ENCODE peak calls at places on chromosomes 7 and 10, in nine cellular contexts. One of them, this sample, is unnamed.

GRCh38 chr7:137488038-137488437 is 144.5 kb upstream of the PTN start:
- DNase-seq in choroid plexus epithelial cell: peak; percentile 47
- DNase-seq in GM10248: no peak
- DNase-seq in PC-3: no peak
- DNase-seq in endothelial cell: no peak
- DNase-seq in heart left ventricle: no peak
- DNase-seq in HFF-Myc: no peak
- DNase-seq in RWPE1: no peak
- DNase-seq in vagina: no peak
- DNase-seq in this sample: no peak

GRCh38 chr10:120495226-120495625 is 38.2 kb downstream of the PLPP4 start:
- DNase-seq in choroid plexus epithelial cell: peak; percentile 45
- DNase-seq in GM10248: no peak
- DNase-seq in PC-3: no peak
- DNase-seq in endothelial cell: no peak
- DNase-seq in heart left ventricle: no peak
- DNase-seq in HFF-Myc: no peak
- DNase-seq in RWPE1: no peak
- DNase-seq in vagina: peak; percentile 55
- DNase-seq in this sample: no peak

GRCh38 chr10:76305930-76306612 is 874.6 kb downstream of the LRMDA start:
- DNase-seq in choroid plexus epithelial cell: no peak
- DNase-seq in GM10248: no peak
- DNase-seq in PC-3: no peak
- DNase-seq in endothelial cell: no peak
- DNase-seq in heart left ventricle: no peak
- DNase-seq in HFF-Myc: no peak
- DNase-seq in RWPE1: no peak
- DNase-seq in vagina: no peak
- DNase-seq in this sample: no peak

GRCh38 chr7:134643131-134643530 is 3.5 kb upstream of the BPGM start:
- DNase-seq in choroid plexus epithelial cell: no peak
- DNase-seq in GM10248: no peak
- DNase-seq in PC-3: peak; percentile 27
- DNase-seq in endothelial cell: no peak
- DNase-seq in heart left ventricle: no peak
- DNase-seq in HFF-Myc: no peak
- DNase-seq in RWPE1: no peak
- DNase-seq in vagina: no peak
- DNase-seq in this sample: no peak

GRCh38 chr10:5440206-5440605 is 27.8 kb downstream of the NET1 start:
- DNase-seq in choroid plexus epithelial cell: no peak
- DNase-seq in GM10248: no peak
- DNase-seq in PC-3: no peak
- DNase-seq in endothelial cell: no peak
- DNase-seq in heart left ventricle: no peak
- DNase-seq in HFF-Myc: no peak
- DNase-seq in RWPE1: no peak
- DNase-seq in vagina: no peak
- DNase-seq in this sample: no peak

GRCh38 chr7:151599401-151600227 is 79.9 kb upstream of the RHEB start:
- DNase-seq in choroid plexus epithelial cell: peak; percentile 96
- DNase-seq in GM10248: no peak
- DNase-seq in PC-3: peak; percentile 87
- DNase-seq in endothelial cell: no peak
- DNase-seq in heart left ventricle: no peak
- DNase-seq in HFF-Myc: peak; percentile 77
- DNase-seq in RWPE1: peak; percentile 84
- DNase-seq in vagina: peak; percentile 89
- DNase-seq in this sample: peak; percentile 73

GRCh38 chr10:111123883-111124282 is 47.1 kb downstream of the ADRA2A start:
- DNase-seq in choroid plexus epithelial cell: no peak
- DNase-seq in GM10248: no peak
- DNase-seq in PC-3: no peak
- DNase-seq in endothelial cell: no peak
- DNase-seq in heart left ventricle: no peak
- DNase-seq in HFF-Myc: no peak
- DNase-seq in RWPE1: no peak
- DNase-seq in vagina: peak; percentile 58
- DNase-seq in this sample: no peak

GRCh38 chr7:105027176-105027853 is 13.3 kb downstream of the KMT2E start:
- DNase-seq in choroid plexus epithelial cell: no peak
- DNase-seq in GM10248: no peak
- DNase-seq in PC-3: no peak
- DNase-seq in endothelial cell: no peak
- DNase-seq in heart left ventricle: no peak
- DNase-seq in HFF-Myc: no peak
- DNase-seq in RWPE1: no peak
- DNase-seq in vagina: no peak
- DNase-seq in this sample: no peak

GRCh38 chr10:126264089-126265018 is 123.9 kb downstream of the ADAM12 start:
- DNase-seq in choroid plexus epithelial cell: peak; percentile 45
- DNase-seq in GM10248: no peak
- DNase-seq in PC-3: no peak
- DNase-seq in endothelial cell: no peak
- DNase-seq in heart left ventricle: no peak
- DNase-seq in HFF-Myc: no peak
- DNase-seq in RWPE1: no peak
- DNase-seq in vagina: no peak
- DNase-seq in this sample: no peak

GRCh38 chr10:80485410-80486135 is 31.5 kb downstream of the TSPAN14 start:
- DNase-seq in choroid plexus epithelial cell: no peak
- DNase-seq in GM10248: no peak
- DNase-seq in PC-3: no peak
- DNase-seq in endothelial cell: no peak
- DNase-seq in heart left ventricle: no peak
- DNase-seq in HFF-Myc: no peak
- DNase-seq in RWPE1: no peak
- DNase-seq in vagina: no peak
- DNase-seq in this sample: no peak

GRCh38 chr7:81499262-81500116 is 270.4 kb downstream of the HGF start:
- DNase-seq in choroid plexus epithelial cell: peak; percentile 93
- DNase-seq in GM10248: peak; percentile 21
- DNase-seq in PC-3: peak; percentile 84
- DNase-seq in endothelial cell: peak; percentile 31
- DNase-seq in heart left ventricle: no peak
- DNase-seq in HFF-Myc: peak; percentile 91
- DNase-seq in RWPE1: peak; percentile 42
- DNase-seq in vagina: no peak
- DNase-seq in this sample: peak; percentile 85

GRCh38 chr7:27901028-27901760 is 161.2 kb downstream of the TAX1BP1 start:
- DNase-seq in choroid plexus epithelial cell: peak; percentile 84
- DNase-seq in GM10248: peak; percentile 59
- DNase-seq in PC-3: peak; percentile 28
- DNase-seq in endothelial cell: no peak
- DNase-seq in heart left ventricle: no peak
- DNase-seq in HFF-Myc: no peak
- DNase-seq in RWPE1: no peak
- DNase-seq in vagina: no peak
- DNase-seq in this sample: no peak

GRCh38 chr7:149252378-149252777 is 9.6 kb upstream of the ZNF783 start:
- DNase-seq in choroid plexus epithelial cell: no peak
- DNase-seq in GM10248: no peak
- DNase-seq in PC-3: no peak
- DNase-seq in endothelial cell: no peak
- DNase-seq in heart left ventricle: no peak
- DNase-seq in HFF-Myc: no peak
- DNase-seq in RWPE1: no peak
- DNase-seq in vagina: no peak
- DNase-seq in this sample: no peak

GRCh38 chr10:103076996-103077395 is 116.1 kb downstream of the NT5C2 start:
- DNase-seq in choroid plexus epithelial cell: no peak
- DNase-seq in GM10248: no peak
- DNase-seq in PC-3: no peak
- DNase-seq in endothelial cell: no peak
- DNase-seq in heart left ventricle: no peak
- DNase-seq in HFF-Myc: no peak
- DNase-seq in RWPE1: no peak
- DNase-seq in vagina: no peak
- DNase-seq in this sample: no peak
- TF ChIP-seq CTCF in choroid plexus epithelial cell: no peak
- TF ChIP-seq CTCF in GM10248: no peak
- TF ChIP-seq CTCF in PC-3: no peak
- TF ChIP-seq CTCF in endothelial cell: no peak
- TF ChIP-seq CTCF in heart left ventricle: no peak
- TF ChIP-seq CTCF in HFF-Myc: no peak
- TF ChIP-seq CTCF in RWPE1: no peak
- TF ChIP-seq CTCF in vagina: no peak
- TF ChIP-seq CTCF in this sample: no peak

GRCh38 chr7:5824297-5824610 is 42.8 kb upstream of the RNF216 start:
- DNase-seq in choroid plexus epithelial cell: no peak
- DNase-seq in GM10248: peak; percentile 15
- DNase-seq in PC-3: no peak
- DNase-seq in endothelial cell: no peak
- DNase-seq in heart left ventricle: no peak
- DNase-seq in HFF-Myc: no peak
- DNase-seq in RWPE1: no peak
- DNase-seq in vagina: no peak
- DNase-seq in this sample: no peak

GRCh38 chr7:5831196-5831595 is 49.4 kb upstream of the OCM start:
- DNase-seq in choroid plexus epithelial cell: peak; percentile 60
- DNase-seq in GM10248: no peak
- DNase-seq in PC-3: no peak
- DNase-seq in endothelial cell: no peak
- DNase-seq in heart left ventricle: no peak
- DNase-seq in HFF-Myc: peak; percentile 1
- DNase-seq in RWPE1: no peak
- DNase-seq in vagina: no peak
- DNase-seq in this sample: no peak

GRCh38 chr7:5822742-5823503 is 41.5 kb upstream of the RNF216 start:
- DNase-seq in choroid plexus epithelial cell: peak; percentile 91
- DNase-seq in GM10248: peak; percentile 96
- DNase-seq in PC-3: peak; percentile 91
- DNase-seq in endothelial cell: peak; percentile 87
- DNase-seq in heart left ventricle: peak; percentile 98
- DNase-seq in HFF-Myc: peak; percentile 75
- DNase-seq in RWPE1: peak; percentile 97
- DNase-seq in vagina: peak; percentile 97
- DNase-seq in this sample: peak; percentile 90

DNA sequence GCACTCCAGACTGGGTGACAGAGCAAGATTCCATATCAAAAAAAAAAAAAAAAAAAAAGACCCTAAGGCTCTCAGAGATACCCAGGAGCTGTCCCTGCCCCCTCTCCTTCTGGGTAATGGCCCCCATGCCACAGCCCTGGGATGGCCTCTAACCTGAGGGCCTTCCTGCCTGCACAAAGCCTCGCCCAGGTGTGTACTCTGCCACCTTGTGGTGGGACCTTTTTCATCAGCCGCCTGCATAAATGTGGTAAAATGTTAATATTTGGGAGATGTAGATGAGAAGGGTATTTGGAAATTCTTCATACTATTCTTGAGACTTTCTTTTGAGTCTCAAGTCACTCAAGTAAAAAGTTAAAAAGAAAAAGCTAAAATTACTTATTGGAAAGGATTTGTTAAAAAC is 46.3 kb upstream of the RNF216 start:
- DNase-seq in choroid plexus epithelial cell: peak; percentile 19
- DNase-seq in GM10248: peak; percentile 25
- DNase-seq in PC-3: peak; percentile 31
- DNase-seq in endothelial cell: peak; percentile 43
- DNase-seq in heart left ventricle: no peak
- DNase-seq in HFF-Myc: no peak
- DNase-seq in RWPE1: no peak
- DNase-seq in vagina: no peak
- DNase-seq in this sample: no peak
- TF ChIP-seq CTCF in choroid plexus epithelial cell: peak; percentile 70
- TF ChIP-seq CTCF in GM10248: peak; percentile 62
- TF ChIP-seq CTCF in PC-3: peak; percentile 63
- TF ChIP-seq CTCF in endothelial cell: peak; percentile 69
- TF ChIP-seq CTCF in heart left ventricle: peak; percentile 25
- TF ChIP-seq CTCF in HFF-Myc: peak; percentile 51
- TF ChIP-seq CTCF in RWPE1: peak; percentile 63
- TF ChIP-seq CTCF in vagina: no peak
- TF ChIP-seq CTCF in this sample: peak; percentile 89

GRCh38 chr7:7969306-7970112 is 913 bp downstream of the GLCCI1 start:
- DNase-seq in choroid plexus epithelial cell: peak; percentile 55
- DNase-seq in GM10248: peak; percentile 20
- DNase-seq in PC-3: peak; percentile 33
- DNase-seq in endothelial cell: peak; percentile 29
- DNase-seq in heart left ventricle: peak; percentile 70
- DNase-seq in HFF-Myc: no peak
- DNase-seq in RWPE1: peak; percentile 32
- DNase-seq in vagina: no peak
- DNase-seq in this sample: peak; percentile 41
- TF ChIP-seq CTCF in choroid plexus epithelial cell: peak; percentile 12
- TF ChIP-seq CTCF in GM10248: no peak
- TF ChIP-seq CTCF in PC-3: no peak
- TF ChIP-seq CTCF in endothelial cell: no peak
- TF ChIP-seq CTCF in heart left ventricle: no peak
- TF ChIP-seq CTCF in HFF-Myc: no peak
- TF ChIP-seq CTCF in RWPE1: no peak
- TF ChIP-seq CTCF in vagina: no peak
- TF ChIP-seq CTCF in this sample: peak; percentile 10

GRCh38 chr10:69789164-69789576 is 12.5 kb upstream of the COL13A1 start:
- DNase-seq in choroid plexus epithelial cell: no peak
- DNase-seq in GM10248: no peak
- DNase-seq in PC-3: peak; percentile 38
- DNase-seq in endothelial cell: peak; percentile 38
- DNase-seq in heart left ventricle: no peak
- DNase-seq in HFF-Myc: no peak
- DNase-seq in RWPE1: peak; percentile 34
- DNase-seq in vagina: no peak
- DNase-seq in this sample: no peak

GRCh38 chr10:69780070-69780469 is 21.6 kb upstream of the COL13A1 start:
- DNase-seq in choroid plexus epithelial cell: no peak
- DNase-seq in GM10248: no peak
- DNase-seq in PC-3: no peak
- DNase-seq in endothelial cell: no peak
- DNase-seq in heart left ventricle: no peak
- DNase-seq in HFF-Myc: no peak
- DNase-seq in RWPE1: no peak
- DNase-seq in vagina: no peak
- DNase-seq in this sample: no peak

GRCh38 chr10:69787681-69788080 is 14.0 kb upstream of the COL13A1 start:
- DNase-seq in choroid plexus epithelial cell: no peak
- DNase-seq in GM10248: no peak
- DNase-seq in PC-3: no peak
- DNase-seq in endothelial cell: no peak
- DNase-seq in heart left ventricle: no peak
- DNase-seq in HFF-Myc: no peak
- DNase-seq in RWPE1: no peak
- DNase-seq in vagina: no peak
- DNase-seq in this sample: no peak

GRCh38 chr10:69786791-69787190 is 14.9 kb upstream of the COL13A1 start:
- DNase-seq in choroid plexus epithelial cell: peak; percentile 81
- DNase-seq in GM10248: no peak
- DNase-seq in PC-3: peak; percentile 82
- DNase-seq in endothelial cell: peak; percentile 21
- DNase-seq in heart left ventricle: no peak
- DNase-seq in HFF-Myc: no peak
- DNase-seq in RWPE1: no peak
- DNase-seq in vagina: no peak
- DNase-seq in this sample: no peak

DNA sequence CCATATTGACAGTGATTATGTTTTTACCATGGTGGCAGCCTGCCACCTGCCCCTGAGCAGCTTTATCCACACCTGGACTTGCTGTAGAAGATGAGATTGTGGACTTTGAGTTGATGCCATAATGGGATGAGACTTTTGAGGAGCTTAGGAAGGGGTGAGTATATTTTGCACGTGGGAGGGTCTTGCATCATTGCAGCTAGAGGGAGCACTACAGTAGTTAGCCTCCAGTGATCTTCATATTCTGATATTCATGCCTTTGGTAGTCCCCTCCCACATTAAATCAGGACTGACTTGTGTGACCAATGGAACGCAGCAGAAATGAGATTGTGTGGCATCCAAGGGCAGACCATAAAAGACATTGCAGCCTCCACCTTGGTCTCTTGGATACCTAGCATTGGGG is 18.2 kb upstream of the COL13A1 start:
- DNase-seq in choroid plexus epithelial cell: no peak
- DNase-seq in GM10248: no peak
- DNase-seq in PC-3: no peak
- DNase-seq in endothelial cell: no peak
- DNase-seq in heart left ventricle: no peak
- DNase-seq in HFF-Myc: no peak
- DNase-seq in RWPE1: no peak
- DNase-seq in vagina: no peak
- DNase-seq in this sample: no peak
- TF ChIP-seq CTCF in choroid plexus epithelial cell: peak; percentile 24
- TF ChIP-seq CTCF in GM10248: no peak
- TF ChIP-seq CTCF in PC-3: peak; percentile 53
- TF ChIP-seq CTCF in endothelial cell: no peak
- TF ChIP-seq CTCF in heart left ventricle: no peak
- TF ChIP-seq CTCF in HFF-Myc: no peak
- TF ChIP-seq CTCF in RWPE1: no peak
- TF ChIP-seq CTCF in vagina: no peak
- TF ChIP-seq CTCF in this sample: peak; percentile 22

This sample was measured in Panc1.